ENCODE peak calls at places on chromosomes 16 and 17, in six cellular contexts. H, P, T, J, V and M are unnamed samples.

GRCh38 chr17:4463818-4464501 is 30.2 kb downstream of the SPNS3 start:
- DNase-seq in H (no peak), P (no peak), T (no peak), J (no peak), V (no peak), M (no peak)

GRCh38 chr17:30332057-30332542 is 1.8 kb downstream of the TMIGD1 start:
- DNase-seq in H (no peak), P (no peak), T (no peak), J (peak), V (peak), M (no peak)

GRCh38 chr16:57622361-57623250 is 5.8 kb upstream of the ADGRG1 start:
- DNase-seq in H (no peak), P (no peak), T (no peak), J (peak), V (no peak), M (no peak)

GRCh38 chr16:25257504-25257955 is at the start of gene ZKSCAN2:
- DNase-seq in H (peak), P (peak), T (peak), J (peak), V (peak), M (peak)

GRCh38 chr17:44916781-44917241 is 1.5 kb upstream of the GFAP start:
- DNase-seq in H (no peak), P (no peak), T (no peak), J (no peak), V (no peak), M (no peak)

GRCh38 chr16:19137201-19137601 is 23.4 kb downstream of the ITPRIPL2 start:
- DNase-seq in H (no peak), P (no peak), T (no peak), J (no peak), V (no peak), M (no peak)

GRCh38 chr16:27269300-27270150 is 953 bp upstream of the NSMCE1 start:
- DNase-seq in H (no peak), P (no peak), T (no peak), J (peak), V (no peak), M (no peak)

GRCh38 chr17:48179071-48179945 is 71.7 kb downstream of the SNX11 start:
- DNase-seq in H (no peak), P (peak), T (no peak), J (no peak), V (no peak), M (no peak)

GRCh38 chr16:74034862-74035261 is 261.8 kb upstream of the PSMD7 start:
- DNase-seq in H (no peak), P (peak), T (peak), J (peak), V (no peak), M (no peak)

DNA sequence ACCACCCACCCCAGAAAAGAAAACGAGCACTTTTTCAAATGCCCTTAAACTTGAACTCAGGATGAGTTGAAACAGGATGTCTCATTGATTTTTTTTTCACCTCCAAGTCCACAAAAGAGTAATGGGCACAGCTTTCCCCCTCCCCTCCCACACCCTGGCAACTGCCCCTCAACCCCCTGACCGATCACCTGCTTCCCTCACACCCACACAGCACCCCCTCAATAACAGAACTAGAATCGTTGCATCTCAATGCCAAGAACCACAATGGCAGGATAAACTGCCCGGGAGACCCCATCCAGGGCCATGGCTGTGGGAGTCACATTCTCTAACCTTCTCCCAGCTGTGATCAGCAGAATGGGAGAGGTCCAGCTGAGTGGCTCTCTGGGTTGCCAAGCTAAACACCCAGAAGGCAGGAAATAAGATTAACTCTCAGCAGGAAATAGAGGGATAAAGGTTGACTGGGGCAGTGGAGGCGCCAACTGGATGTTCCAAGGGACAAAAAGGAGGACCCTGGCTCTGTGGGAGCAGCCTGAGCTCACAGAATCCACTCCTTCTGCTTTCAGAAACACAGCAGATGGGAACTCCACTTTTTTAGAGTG is 128.0 kb upstream of the SDK2 start:
- DNase-seq in H (no peak), P (no peak), T (no peak), J (no peak), V (no peak), M (no peak)
- TF ChIP-seq YY1 in H (no peak), P (no peak), T (no peak), J (no peak), V (no peak), M (no peak)

DNA sequence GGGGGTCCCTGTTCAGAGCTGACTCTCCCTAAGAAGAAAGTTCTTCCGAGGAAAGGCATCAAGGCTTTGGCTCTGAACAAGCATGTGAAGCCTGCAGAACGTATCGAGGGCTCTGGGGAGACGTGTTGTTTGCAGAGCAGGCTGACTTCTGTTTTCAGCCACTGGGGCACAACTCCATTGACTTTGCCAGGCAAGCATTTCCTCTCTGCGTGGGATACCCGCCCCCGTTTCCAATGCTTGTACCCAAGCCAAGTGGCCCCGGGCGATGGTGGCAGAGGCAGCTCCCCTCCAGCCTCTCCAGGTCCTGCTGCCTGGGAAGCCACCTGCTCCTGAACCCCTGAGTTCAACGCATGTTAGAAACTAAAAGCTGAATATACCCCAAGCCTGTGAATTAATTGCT is 255.7 kb downstream of the RBFOX3 start:
- DNase-seq in H (no peak), P (no peak), T (no peak), J (no peak), V (no peak), M (no peak)
- TF ChIP-seq ZNF274 in H (no peak), P (no peak), T (no peak), J (no peak), V (no peak), M (no peak)

GRCh38 chr17:76582660-76583059 is 3.0 kb downstream of the ST6GALNAC2 start:
- DNase-seq in H (no peak), P (no peak), T (no peak), J (no peak), V (no peak), M (no peak)

GRCh38 chr17:76586741-76587487 is 1.3 kb upstream of the ST6GALNAC2 start:
- DNase-seq in H (no peak), P (peak), T (no peak), J (no peak), V (no peak), M (no peak)

GRCh38 chr17:76584427-76585047 is 1.1 kb downstream of the ST6GALNAC2 start:
- DNase-seq in H (no peak), P (no peak), T (no peak), J (no peak), V (no peak), M (no peak)

GRCh38 chr17:76585649-76586593 is at the start of gene ST6GALNAC2:
- DNase-seq in H (peak), P (no peak), T (peak), J (peak), V (no peak), M (no peak)

GRCh38 chr17:76585048-76585648 is 512 bp downstream of the ST6GALNAC2 start:
- DNase-seq in H (peak), P (no peak), T (no peak), J (no peak), V (no peak), M (no peak)
- TF ChIP-seq YY1 in H (no peak), P (no peak), T (no peak), J (no peak), V (no peak), M (no peak)

DNA sequence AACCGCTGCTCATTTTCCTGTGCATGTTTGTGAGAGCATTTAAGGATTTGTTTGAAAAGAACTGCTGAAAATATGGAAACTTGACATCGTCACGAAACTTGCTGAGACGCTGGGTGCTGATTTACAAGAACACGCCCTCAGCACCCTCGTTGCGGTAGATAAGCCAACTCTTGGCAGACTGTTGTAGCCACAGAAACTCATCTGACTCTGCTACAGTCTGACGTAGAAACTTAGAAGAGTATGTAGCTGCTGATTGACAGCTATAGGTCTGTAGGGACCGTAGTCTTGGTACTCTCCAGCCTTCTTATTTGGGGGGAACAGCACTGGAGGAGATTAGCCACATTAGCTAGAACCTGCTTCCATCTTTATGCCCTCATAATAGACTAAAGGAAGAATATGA is 36.1 kb upstream of the MYH2 start:
- DNase-seq in H (no peak), P (peak), T (no peak), J (no peak), V (no peak), M (no peak)
- TF ChIP-seq ZNF274 in H (no peak), P (no peak), T (no peak), J (no peak), V (no peak), M (no peak)